ENCODE peak calls at places on chromosomes 4 and X, in five cellular contexts. U, F, E, X and K are unnamed samples. For H3K4me1, the result is how much of the 10 kb centered on the place peaks cover.

GRCh38 chrX:97021680-97022079 is 138.0 kb downstream of the RPA4 start:
- DNase-seq in E (peak), F (no peak), X (peak), U (no peak), K (no peak)

GRCh38 chr4:78650106-78651021 is 98.8 kb downstream of the ANXA3 start:
- DNase-seq in U (no peak), E (peak), X (peak), F (no peak), K (no peak)

GRCh38 chr4:41189076-41189475 is 25.3 kb downstream of the APBB2 start:
- DNase-seq in X (peak), U (no peak), F (no peak), E (no peak), K (no peak)

GRCh38 chr4:83152771-83153170 is 38.2 kb upstream of the PLAC8 start:
- DNase-seq in F (no peak), E (no peak), X (no peak), U (no peak), K (no peak)

GRCh38 chr4:99403380-99404194 is 31.6 kb downstream of the ADH7 start:
- DNase-seq in F (no peak), U (no peak), X (peak), E (no peak), K (no peak)

GRCh38 chr4:114400531-114400930 is 198.1 kb upstream of the UGT8 start:
- DNase-seq in F (no peak), X (no peak), E (no peak), U (no peak), K (no peak)

GRCh38 chr4:114417214-114417613 is 181.4 kb upstream of the UGT8 start:
- DNase-seq in U (no peak), X (no peak), F (peak), E (no peak), K (no peak)

GRCh38 chr4:52743444-52744019 is 7.7 kb downstream of the ERVMER34-1 start:
- DNase-seq in E (no peak), F (peak), X (no peak), U (no peak), K (no peak)

GRCh38 chr4:20916106-20916505 is 215.8 kb downstream of the PACRGL start:
- DNase-seq in E (no peak), U (no peak), X (no peak), F (no peak), K (no peak)

GRCh38 chr4:38268108-38268507 is 307.9 kb downstream of the PTTG2 start:
- DNase-seq in X (no peak), E (no peak), U (no peak), F (no peak), K (no peak)

GRCh38 chr4:76874176-76874575 is 23.8 kb downstream of the SOWAHB start:
- DNase-seq in U (no peak), F (no peak), X (no peak), E (no peak), K (no peak)

GRCh38 chr4:48664938-48665337 is 115.1 kb downstream of the FRYL start:
- DNase-seq in X (no peak), E (no peak), U (no peak), F (no peak), K (no peak)

GRCh38 chr4:94621491-94622080 is 136.2 kb upstream of the BMPR1B start:
- DNase-seq in F (peak), U (peak), E (peak), X (peak), K (no peak)

GRCh38 chr4:169270810-169271691 is at the start of gene SH3RF1:
- DNase-seq in U (peak), E (peak), F (peak), X (peak), K (peak)

GRCh38 chr4:14853186-14853946 is 148.9 kb upstream of the CPEB2 start:
- DNase-seq in U (no peak), X (peak), F (peak), E (peak), K (no peak)

GRCh38 chrX:45513042-45513441 is 312.4 kb upstream of the DIPK2B start:
- DNase-seq in X (no peak), E (no peak), F (peak), U (no peak), K (no peak)

GRCh38 chrX:47047989-47048388 is 30.3 kb upstream of the RGN start:
- DNase-seq in U (no peak), E (peak), X (peak), F (peak), K (no peak)

GRCh38 chrX:40496728-40497127 is 84.0 kb upstream of the ATP6AP2 start:
- DNase-seq in U (no peak), E (no peak), F (peak), X (peak), K (no peak)

GRCh38 chrX:136147966-136148365 is 633 bp downstream of the FHL1 start:
- DNase-seq in F (no peak), U (no peak), X (no peak), E (no peak), K (no peak)

GRCh38 chr4:165332502-165332901 is 5.0 kb downstream of the MSMO1 start:
- DNase-seq in F (no peak), X (no peak), U (no peak), E (no peak), K (no peak)

GRCh38 chrX:150663061-150663460 is 30.1 kb upstream of the MTMR1 start:
- DNase-seq in F (no peak), E (no peak), X (no peak), U (no peak), K (no peak)

GRCh38 chr4:104677122-104677521 is 182.4 kb upstream of the CXXC4 start:
- DNase-seq in F (peak), U (peak), E (no peak), X (no peak), K (no peak)

GRCh38 chrX:106300656-106301055 is 132.6 kb downstream of the PWWP3B start:
- DNase-seq in X (no peak), E (no peak), U (no peak), F (no peak), K (no peak)

GRCh38 chrX:9532349-9532748 is 67.5 kb downstream of the TBL1X start:
- DNase-seq in E (no peak), F (no peak), X (peak), U (no peak), K (no peak)

GRCh38 chr4:56976878-56977320 is 507 bp downstream of the NOA1 start:
- DNase-seq in U (peak), E (peak), X (no peak), F (peak), K (no peak)

GRCh38 chr4:157294575-157294974 is 74.0 kb downstream of the GRIA2 start:
- DNase-seq in E (no peak), F (no peak), X (no peak), U (no peak), K (no peak)

GRCh38 chrX:155270969-155271368 is 6.7 kb upstream of the RAB39B start:
- DNase-seq in X (no peak), E (no peak), F (no peak), U (no peak), K (no peak)

GRCh38 chr4:151297170-151297569 is 20.2 kb downstream of the PRSS48 start:
- DNase-seq in U (no peak), F (no peak), E (no peak), X (no peak), K (no peak)

GRCh38 chr4:173501592-173502150 is 28.4 kb downstream of the HAND2 start:
- DNase-seq in E (no peak), U (no peak), F (peak), X (no peak), K (no peak)

GRCh38 chr4:173498771-173499170 is 31.3 kb downstream of the HAND2 start:
- DNase-seq in X (no peak), E (no peak), F (no peak), U (no peak), K (no peak)

GRCh38 chr4:173498023-173498422 is 32.0 kb downstream of the HAND2 start:
- DNase-seq in X (no peak), U (no peak), F (no peak), E (no peak), K (no peak)

GRCh38 chr4:173500841-173501591 is 29.0 kb downstream of the HAND2 start:
- DNase-seq in F (peak), E (no peak), X (no peak), U (no peak), K (no peak)

DNA sequence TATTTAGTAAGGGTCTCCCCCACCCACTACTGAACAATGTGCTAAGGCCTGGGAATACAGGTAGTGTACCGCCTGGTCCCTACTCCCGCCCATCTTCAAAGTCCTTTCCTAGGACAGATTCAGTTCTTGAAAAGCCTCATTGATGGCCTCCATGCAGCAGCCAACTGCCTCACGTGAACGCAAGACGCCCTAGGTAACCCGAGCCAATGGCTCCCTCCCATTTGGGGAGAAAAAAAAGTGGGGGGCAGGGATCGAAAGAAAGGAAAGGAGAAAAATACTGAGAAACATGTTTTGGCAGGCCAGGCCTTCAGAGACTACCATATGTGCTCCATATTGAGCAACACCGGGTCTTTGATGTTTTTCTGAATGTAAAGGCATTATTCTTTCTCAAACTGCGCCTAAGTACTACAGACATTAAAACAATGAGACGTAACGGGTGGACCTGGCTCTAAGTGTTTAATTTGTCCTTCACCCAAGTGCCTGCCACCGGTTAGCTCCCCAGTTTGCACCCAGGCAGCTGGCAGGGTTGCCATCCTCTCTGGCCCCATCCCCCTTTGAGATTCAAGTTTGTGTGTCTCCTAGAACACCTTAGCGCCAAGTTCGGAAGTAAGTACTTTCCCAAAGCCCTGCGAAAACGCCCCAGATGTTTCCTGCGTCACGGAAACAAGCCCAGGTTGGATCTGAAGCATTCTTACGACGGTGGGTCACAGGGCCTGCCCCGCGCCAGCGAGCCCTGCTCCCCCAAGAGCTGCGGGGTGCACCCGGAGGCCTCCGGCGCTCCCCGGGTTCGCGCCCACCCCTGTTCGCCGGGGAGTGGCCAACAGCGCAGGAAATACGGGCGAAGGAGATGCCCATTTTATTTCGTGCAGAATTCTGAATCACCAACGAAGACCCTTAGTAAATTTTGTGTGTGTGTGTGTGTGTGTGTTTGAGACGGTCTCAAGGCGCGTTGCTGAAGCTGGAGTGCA is 30.2 kb downstream of the HAND2 start:
- DNase-seq in F (peak), X (no peak), U (no peak), E (no peak), K (peak)
- H3K18ac ChIP-seq in F (no peak), X (no peak), U (no peak), E (no peak), K (no peak)

GRCh38 chr4:24559889-24560288 is 24.5 kb downstream of the DHX15 start:
- DNase-seq in X (peak), U (no peak), F (no peak), E (peak), K (no peak)
- H3K4me1 ChIP-seq in X (under half), U (under half), F (under half), E (under half), K (under half)

GRCh38 chr4:113060853-113061252 is 11.4 kb downstream of the ANK2 start:
- DNase-seq in X (no peak), F (peak), U (peak), E (no peak), K (no peak)

GRCh38 chr4:113059783-113060182 is 10.3 kb downstream of the ANK2 start:
- DNase-seq in F (peak), X (no peak), U (no peak), E (no peak), K (no peak)

GRCh38 chr4:113069212-113069892 is 19.9 kb downstream of the ANK2 start:
- DNase-seq in X (no peak), E (peak), F (no peak), U (no peak), K (no peak)

GRCh38 chr4:113065629-113066028 is 16.2 kb downstream of the ANK2 start:
- DNase-seq in X (no peak), U (no peak), F (no peak), E (no peak), K (no peak)

DNA sequence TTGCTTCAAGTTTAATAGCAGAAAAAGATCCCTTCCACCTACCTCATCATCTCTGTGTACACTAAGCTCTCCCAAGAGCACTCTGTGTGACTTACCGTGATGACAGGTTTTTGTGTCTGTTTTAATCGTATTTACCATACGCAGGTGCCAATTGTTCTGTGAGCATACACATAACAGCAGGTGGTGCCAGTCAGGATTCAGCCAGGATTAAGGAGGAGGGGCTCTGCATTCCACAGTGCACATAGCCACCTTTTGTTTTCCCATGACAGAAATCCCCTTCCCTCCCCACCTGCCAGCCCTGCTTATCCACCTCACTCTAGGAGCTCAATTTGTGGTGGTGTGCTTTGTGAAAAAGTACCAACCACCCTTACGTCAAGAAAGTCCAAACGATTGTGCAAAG is 14.8 kb downstream of the ANK2 start:
- DNase-seq in X (no peak), E (no peak), U (peak), F (peak), K (peak)
- H3K18ac ChIP-seq in X (no peak), E (no peak), U (no peak), F (no peak), K (peak)

GRCh38 chrX:42941671-42942070 is 163.7 kb upstream of the PPP1R2C start:
- DNase-seq in U (no peak), F (no peak), X (no peak), E (no peak), K (no peak)

GRCh38 chrX:42948723-42949122 is 170.8 kb upstream of the PPP1R2C start:
- DNase-seq in X (no peak), E (no peak), U (no peak), F (peak), K (no peak)

GRCh38 chrX:42943051-42943450 is 165.1 kb upstream of the PPP1R2C start:
- DNase-seq in X (no peak), U (no peak), F (no peak), E (no peak), K (no peak)

GRCh38 chrX:42946544-42947223 is 168.7 kb upstream of the PPP1R2C start:
- DNase-seq in F (no peak), U (no peak), X (no peak), E (no peak), K (no peak)

GRCh38 chrX:42944381-42944998 is 166.5 kb upstream of the PPP1R2C start:
- DNase-seq in E (no peak), F (peak), U (no peak), X (no peak), K (no peak)
- H3K4me1 ChIP-seq in E (under half), F (under half), U (under half), X (under half), K (under half)

GRCh38 chr4:89379541-89380035 is 72.0 kb upstream of the GPRIN3 start:
- DNase-seq in X (no peak), U (no peak), F (no peak), E (no peak), K (no peak)
- H3K18ac ChIP-seq in X (no peak), U (no peak), F (no peak), E (no peak), K (no peak)

GRCh38 chr4:176320340-176320975 is 692 bp downstream of the SPCS3 start:
- DNase-seq in E (peak), X (peak), U (peak), F (peak), K (no peak)

GRCh38 chr4:176319237-176319703 is 496 bp upstream of the SPCS3 start:
- DNase-seq in E (no peak), U (no peak), F (no peak), X (no peak), K (no peak)

GRCh38 chr4:176321589-176321988 is 1.8 kb downstream of the SPCS3 start:
- DNase-seq in U (no peak), E (no peak), X (no peak), F (no peak), K (no peak)

GRCh38 chr4:176319704-176320339 is at the start of gene SPCS3:
- DNase-seq in F (peak), U (peak), E (peak), X (peak), K (peak)

GRCh38 chr4:176320976-176321361 is 1.2 kb downstream of the SPCS3 start:
- DNase-seq in E (peak), F (no peak), U (no peak), X (no peak), K (no peak)
- H3K4me1 ChIP-seq in E (under half), F (under half), U (under half), X (under half), K (under half)

DNA sequence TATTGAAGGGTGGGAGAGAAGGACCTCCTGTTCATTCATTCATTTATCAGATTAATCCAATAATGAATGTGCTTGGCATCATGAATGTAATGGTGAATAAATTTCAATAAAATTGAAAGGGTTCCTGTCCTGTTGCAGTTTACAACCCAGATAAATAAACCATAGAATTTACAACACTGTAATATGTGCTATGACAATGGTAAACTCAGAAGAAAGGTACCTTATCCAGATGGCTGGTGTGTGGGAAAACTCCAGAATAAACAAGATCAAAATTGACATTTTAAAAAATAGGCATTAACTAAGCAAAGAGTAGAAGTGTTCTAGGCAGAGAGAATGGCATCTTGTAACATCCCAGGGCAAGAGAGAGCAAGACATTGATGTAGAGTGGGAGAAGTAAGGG is 15.3 kb downstream of the ARL13A start:
- DNase-seq in F (no peak), U (no peak), X (no peak), E (no peak), K (no peak)
- H3K18ac ChIP-seq in F (no peak), U (no peak), X (no peak), E (no peak), K (no peak)

GRCh38 chrX:14936561-14936960 is 63.3 kb downstream of the MOSPD2 start:
- DNase-seq in F (peak), U (no peak), E (peak), X (peak), K (no peak)
- H3K4me1 ChIP-seq in F (under half), U (under half), E (under half), X (under half), K (under half)